ENCODE peak calls at places on chromosomes 3 and 15, in ten cellular contexts. W is heart left ventricle, N is fibroblast of lung, J is NB4, F is stomach, D is heart right ventricle, Y is ovary, K is cardiac muscle cell, M is GM23338, X is AG04450. I is an unnamed sample.

GRCh38 chr15:66196565-66196964 is 57.0 kb downstream of the MEGF11 start:
- DNase-seq in Y (no peak), M (no peak), K (no peak), D (no peak), W (no peak), X (no peak), F (no peak), J (no peak), N (peak), I (peak)

GRCh38 chr3:152466784-152467183 is 198.1 kb downstream of the MBNL1 start:
- DNase-seq in X (peak), Y (no peak), D (no peak), K (peak), W (no peak), F (no peak), N (peak), J (peak), M (peak), I (peak)

GRCh38 chr15:101434032-101434920 is 55.2 kb downstream of the PCSK6 start:
- DNase-seq in W (no peak), Y (no peak), N (no peak), X (no peak), M (no peak), K (no peak), F (peak), J (no peak), D (no peak), I (no peak)

GRCh38 chr3:136142592-136142991 is 53.5 kb downstream of the MSL2 start:
- DNase-seq in M (peak), Y (no peak), W (no peak), D (no peak), N (peak), F (no peak), X (peak), K (peak), J (no peak), I (peak)

GRCh38 chr15:35912196-35912595 is 366.2 kb upstream of the DPH6 start:
- DNase-seq in D (no peak), X (no peak), N (peak), Y (no peak), M (peak), W (no peak), F (no peak), K (peak), J (no peak), I (peak)

GRCh38 chr3:181311186-181311585 is 321.6 kb upstream of the DNAJC19 start:
- DNase-seq in Y (no peak), N (no peak), K (no peak), D (no peak), W (no peak), M (no peak), X (no peak), F (peak), J (no peak), I (no peak)

GRCh38 chr3:182212479-182213076 is 500.9 kb downstream of the SOX2 start:
- DNase-seq in M (peak), F (peak), J (no peak), Y (no peak), X (no peak), N (peak), K (peak), W (peak), D (no peak), I (peak)

GRCh38 chr15:93071469-93071891 is 17.5 kb downstream of the RGMA start:
- DNase-seq in N (peak), D (no peak), Y (peak), F (no peak), X (no peak), K (peak), J (no peak), W (no peak), M (no peak), I (peak)

GRCh38 chr3:177050466-177051237 is 146.6 kb downstream of the TBL1XR1 start:
- DNase-seq in M (peak), N (peak), J (peak), K (peak), Y (no peak), D (no peak), F (no peak), X (peak), W (no peak), I (peak)

GRCh38 chr3:115280531-115280930 is 133.4 kb upstream of the ZBTB20 start:
- DNase-seq in K (peak), X (no peak), M (no peak), N (no peak), W (no peak), F (no peak), J (no peak), D (no peak), Y (no peak), I (no peak)

GRCh38 chr3:116863842-116864626 is 154.5 kb downstream of the TUSC7 start:
- DNase-seq in K (peak), D (no peak), M (peak), W (no peak), Y (no peak), N (peak), J (peak), X (peak), F (no peak), I (peak)

GRCh38 chr15:66765478-66766281 is 63.6 kb downstream of the SMAD6 start:
- DNase-seq in D (no peak), J (peak), F (peak), M (no peak), W (peak), N (peak), Y (no peak), K (peak), X (no peak), I (peak)

GRCh38 chr3:98519351-98519750 is 3.4 kb downstream of the CLDND1 start:
- DNase-seq in J (no peak), D (no peak), F (no peak), Y (no peak), X (no peak), K (no peak), N (peak), M (no peak), W (no peak), I (peak)

GRCh38 chr3:141405025-141405424 is 36.7 kb downstream of the ZBTB38 start:
- DNase-seq in D (no peak), X (no peak), J (no peak), M (no peak), N (peak), Y (no peak), F (no peak), W (no peak), K (peak), I (peak)

GRCh38 chr15:50059203-50059772 is 59.7 kb downstream of the ATP8B4 start:
- DNase-seq in Y (no peak), D (no peak), W (no peak), M (no peak), J (no peak), X (no peak), K (no peak), F (no peak), N (no peak), I (no peak)

GRCh38 chr3:128133273-128133883 is 9.8 kb upstream of the RUVBL1 start:
- DNase-seq in J (peak), M (peak), N (peak), W (no peak), Y (no peak), X (peak), K (peak), D (no peak), F (no peak), I (peak)

GRCh38 chr3:167814441-167814951 is 79.0 kb downstream of the SERPINI1 start:
- DNase-seq in K (peak), J (no peak), M (no peak), W (peak), X (no peak), Y (no peak), D (no peak), N (peak), F (peak), I (no peak)

GRCh38 chr3:123449986-123450474 is 1.1 kb upstream of the ADCY5 start:
- DNase-seq in X (no peak), J (no peak), Y (peak), K (no peak), D (peak), N (peak), M (peak), F (no peak), W (peak), I (no peak)

GRCh38 chr3:98733055-98733777 is 29.9 kb upstream of the ST3GAL6 start:
- DNase-seq in D (peak), F (peak), N (peak), K (peak), X (no peak), M (no peak), Y (no peak), W (peak), J (peak), I (peak)

GRCh38 chr3:23859012-23859743 is 53.4 kb downstream of the UBE2E1 start:
- DNase-seq in W (peak), N (no peak), D (no peak), K (peak), M (no peak), Y (peak), F (no peak), J (no peak), X (no peak), I (peak)

GRCh38 chr3:172201136-172201989 is 162.0 kb downstream of the FNDC3B start:
- DNase-seq in X (peak), Y (peak), D (peak), K (peak), M (no peak), J (no peak), F (peak), N (peak), W (peak), I (peak)

GRCh38 chr15:73240864-73241499 is 127.8 kb downstream of the HCN4 start:
- DNase-seq in F (peak), X (peak), M (peak), Y (peak), W (peak), J (peak), K (peak), N (peak), D (no peak), I (peak)

GRCh38 chr3:12229896-12230295 is 59.0 kb upstream of the PPARG start:
- DNase-seq in Y (no peak), W (no peak), F (peak), N (peak), J (no peak), K (no peak), D (no peak), M (no peak), X (no peak), I (peak)

GRCh38 chr15:69857686-69858391 is 239.9 kb downstream of the TLE3 start:
- DNase-seq in F (no peak), M (no peak), D (no peak), X (no peak), K (no peak), Y (no peak), J (peak), W (no peak), N (no peak), I (no peak)

GRCh38 chr3:195160908-195161434 is 110.0 kb downstream of the XXYLT1 start:
- DNase-seq in K (no peak), X (no peak), W (no peak), F (no peak), N (no peak), D (no peak), J (no peak), M (no peak), Y (no peak), I (no peak)

GRCh38 chr3:86960551-86960950 is 30.4 kb downstream of the VGLL3 start:
- DNase-seq in W (no peak), F (no peak), J (no peak), Y (no peak), K (no peak), N (peak), D (no peak), X (no peak), M (no peak), I (no peak)

GRCh38 chr3:53083496-53083895 is 37.6 kb upstream of the SFMBT1 start:
- DNase-seq in Y (peak), F (no peak), D (peak), M (no peak), N (peak), W (peak), J (no peak), X (no peak), K (peak), I (no peak)

GRCh38 chr3:108123326-108123725 is 32.5 kb upstream of the CD47 start:
- DNase-seq in N (no peak), M (no peak), W (no peak), K (no peak), D (no peak), J (no peak), Y (no peak), F (no peak), X (no peak), I (no peak)

GRCh38 chr3:33833408-33834116 is 35.1 kb downstream of the PDCD6IP start:
- DNase-seq in M (peak), X (no peak), D (no peak), K (no peak), J (no peak), W (no peak), N (no peak), F (no peak), Y (no peak), I (no peak)

GRCh38 chr15:54119056-54119455 is 140.8 kb downstream of the UNC13C start:
- DNase-seq in N (no peak), D (no peak), K (no peak), F (no peak), X (no peak), W (no peak), Y (no peak), J (no peak), M (no peak), I (peak)

GRCh38 chr15:101841656-101842055 is 29.7 kb downstream of the OR4F15 start:
- DNase-seq in F (no peak), W (no peak), N (no peak), D (no peak), K (no peak), X (no peak), J (no peak), M (no peak), Y (no peak), I (no peak)

GRCh38 chr3:139202226-139202958 is 141.4 kb upstream of the MRPS22 start:
- DNase-seq in W (peak), X (no peak), K (no peak), D (no peak), N (no peak), J (peak), F (no peak), M (peak), Y (no peak), I (peak)

GRCh38 chr3:17233398-17233800 is 348.6 kb downstream of the PLCL2 start:
- DNase-seq in D (no peak), W (no peak), K (peak), X (peak), Y (no peak), M (peak), J (peak), F (no peak), N (peak), I (peak)

GRCh38 chr15:43514241-43515057 is 3.0 kb upstream of the MAP1A start:
- DNase-seq in X (no peak), W (peak), F (no peak), D (peak), J (peak), K (peak), Y (no peak), M (peak), N (peak), I (no peak)

GRCh38 chr15:74390552-74391288 is 23.3 kb upstream of the CYP11A1 start:
- DNase-seq in D (no peak), Y (no peak), F (no peak), W (no peak), N (no peak), X (no peak), M (no peak), J (peak), K (no peak), I (no peak)

GRCh38 chr15:93066834-93067648 is 22.0 kb downstream of the RGMA start:
- DNase-seq in M (no peak), X (no peak), N (no peak), W (no peak), F (no peak), J (no peak), Y (no peak), K (peak), D (no peak), I (peak)

GRCh38 chr3:23206371-23206770 is 3.2 kb downstream of the UBE2E2 start:
- DNase-seq in W (no peak), Y (no peak), F (no peak), J (no peak), M (no peak), N (no peak), D (no peak), K (no peak), X (no peak), I (no peak)

GRCh38 chr3:116512931-116513330 is 67.6 kb upstream of the LSAMP start:
- DNase-seq in W (no peak), Y (no peak), M (no peak), J (no peak), N (no peak), X (no peak), F (no peak), K (no peak), D (no peak), I (no peak)

GRCh38 chr15:69298354-69298696 is 387 bp upstream of the PAQR5 start:
- DNase-seq in K (no peak), M (no peak), D (peak), J (no peak), N (no peak), X (no peak), W (peak), Y (no peak), F (no peak), I (no peak)

GRCh38 chr3:70281663-70282062 is 30.8 kb downstream of the MDFIC2 start:
- DNase-seq in X (peak), Y (no peak), M (no peak), N (peak), D (no peak), K (no peak), W (no peak), J (no peak), F (no peak), I (peak)

GRCh38 chr3:194139977-194140351 is 4.0 kb downstream of the HES1 start:
- DNase-seq in M (no peak), Y (no peak), D (no peak), W (no peak), N (no peak), J (no peak), F (no peak), X (no peak), K (no peak), I (no peak)

GRCh38 chr3:194139085-194139976 is 3.4 kb downstream of the HES1 start:
- DNase-seq in F (no peak), K (peak), X (no peak), Y (peak), D (no peak), W (peak), N (peak), J (peak), M (peak), I (peak)

GRCh38 chr3:194140520-194141414 is 4.8 kb downstream of the HES1 start:
- DNase-seq in N (peak), K (peak), D (peak), F (peak), W (peak), J (peak), Y (peak), M (peak), X (no peak), I (peak)

GRCh38 chr3:194141415-194142155 is 5.6 kb downstream of the HES1 start:
- DNase-seq in W (peak), F (peak), D (peak), J (peak), X (peak), Y (peak), K (peak), M (peak), N (peak), I (peak)

GRCh38 chr3:194142156-194142910 is 6.4 kb downstream of the HES1 start:
- DNase-seq in J (peak), M (no peak), N (no peak), K (peak), D (peak), W (peak), Y (peak), F (no peak), X (no peak), I (peak)
- H3K4me3 ChIP-seq in J (peak), M (peak), N (no peak), K (no peak), D (peak), W (peak), Y (peak), F (no peak), X (no peak), I (no peak)

GRCh38 chr3:131526801-131527347 is 24.1 kb upstream of the MRPL3 start:
- DNase-seq in D (peak), K (peak), F (peak), M (peak), J (peak), X (no peak), W (peak), Y (peak), N (peak), I (peak)
- TF ChIP-seq CTCF in D (peak), K (peak), F (no peak), M (peak), J (no peak), X (peak), W (peak), Y (no peak), N (peak), I (peak)

DNA sequence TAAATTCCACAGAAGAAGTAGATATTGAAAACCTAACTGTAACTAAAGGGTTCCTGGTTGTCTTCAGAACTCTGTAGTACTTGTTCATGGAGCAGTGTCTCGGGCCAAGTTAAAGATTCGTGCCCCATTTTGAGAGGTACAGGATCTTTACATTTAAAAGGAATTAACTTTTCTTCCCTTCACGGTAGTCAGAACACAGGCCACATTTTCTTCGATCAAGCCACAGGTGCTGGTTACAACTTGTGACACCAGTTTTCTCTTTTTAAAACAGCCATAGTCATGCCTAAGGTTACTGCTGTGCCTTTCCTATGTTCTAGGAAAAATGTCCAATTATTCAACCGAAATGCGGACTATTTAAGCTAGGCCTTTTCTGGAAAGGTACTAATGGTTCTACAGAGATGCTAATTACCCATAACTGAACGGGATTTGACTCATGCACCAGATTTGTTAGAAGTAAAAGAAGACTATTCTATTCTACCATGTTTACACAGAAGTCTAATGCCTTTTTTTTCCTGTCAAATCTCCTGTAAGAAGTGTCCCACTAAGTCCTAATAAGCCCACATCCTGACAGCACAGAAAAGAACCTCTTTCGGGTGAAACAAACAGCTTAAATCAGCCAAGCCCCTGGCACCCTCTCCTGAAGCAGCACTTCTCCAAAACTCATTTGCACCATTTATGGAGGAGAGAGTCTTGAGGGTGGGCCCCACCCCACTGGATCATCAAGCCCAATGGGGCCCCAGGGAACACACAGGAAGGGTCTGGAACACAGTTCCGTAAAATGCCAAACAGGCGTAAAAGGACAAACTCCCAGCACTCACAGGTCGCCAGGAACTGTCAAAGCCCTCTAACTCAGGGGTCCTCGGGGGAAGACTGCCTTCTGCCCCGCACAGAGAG is 1.9 kb downstream of the LRIG1 start:
- DNase-seq in M (no peak), N (peak), D (peak), J (no peak), X (no peak), Y (peak), W (peak), K (no peak), F (no peak), I (no peak)
- H3K4me3 ChIP-seq in M (peak), N (peak), D (peak), J (no peak), X (peak), Y (peak), W (peak), K (peak), F (peak), I (peak)

GRCh38 chr15:83207622-83208356 is at the start of gene HDGFL3:
- DNase-seq in J (peak), N (peak), W (peak), F (peak), K (peak), X (no peak), Y (peak), D (peak), M (peak), I (peak)
- TF ChIP-seq CTCF in J (no peak), N (no peak), W (peak), F (no peak), K (peak), X (no peak), Y (no peak), D (no peak), M (no peak), I (no peak)

GRCh38 chr3:186996356-186996755 is 66.0 kb downstream of the ST6GAL1 start:
- DNase-seq in W (no peak), F (no peak), J (no peak), N (no peak), Y (no peak), X (no peak), D (no peak), K (no peak), M (no peak), I (no peak)

GRCh38 chr3:187000711-187001151 is 70.4 kb downstream of the ST6GAL1 start:
- DNase-seq in W (no peak), N (no peak), F (no peak), X (no peak), D (no peak), Y (no peak), K (no peak), M (no peak), J (peak), I (no peak)

GRCh38 chr3:186997061-186998054 is 67.0 kb downstream of the ST6GAL1 start:
- DNase-seq in J (no peak), K (peak), W (no peak), Y (no peak), F (no peak), D (no peak), N (peak), X (no peak), M (no peak), I (no peak)

GRCh38 chr3:187002915-187003314 is 72.6 kb downstream of the ST6GAL1 start:
- DNase-seq in X (no peak), M (no peak), W (no peak), Y (no peak), J (no peak), N (no peak), D (no peak), K (no peak), F (no peak), I (no peak)

GRCh38 chr3:186998937-186999368 is 68.6 kb downstream of the ST6GAL1 start:
- DNase-seq in X (no peak), D (no peak), F (no peak), J (no peak), K (no peak), N (no peak), W (no peak), Y (no peak), M (peak), I (peak)
- H3K4me3 ChIP-seq in X (no peak), D (no peak), F (no peak), J (no peak), K (no peak), N (no peak), W (no peak), Y (no peak), M (peak), I (no peak)

I was measured in epithelial cell of esophagus.